ENCODE peak calls at places on chromosomes 11 and 22, in six cellular contexts. L is colonic mucosa; F is CD8-positive, alpha-beta memory T cell; U is Panc1; G is spleen; B is endodermal cell. D is an unnamed sample.
A peak's percentile ranks its signal among the peaks of the same experiment; 100 is the strongest.

GRCh38 chr22:20146777-20147176 is 4.1 kb downstream of the CCDC188 start:
- DNase-seq in L (no peak), F (no peak), U (no peak), G (no peak), B (no peak), D (no peak)

GRCh38 chr11:70908223-70908622 is 344.2 kb downstream of the SHANK2 start:
- DNase-seq in L (no peak), F (no peak), U (no peak), G (peak; percentile 43), B (no peak), D (no peak)

GRCh38 chr11:70828498-70829159 is 423.7 kb downstream of the SHANK2 start:
- DNase-seq in L (peak; percentile 30), F (no peak), U (no peak), G (no peak), B (no peak), D (no peak)

GRCh38 chr11:15967166-15967565 is 389.2 kb downstream of the SOX6 start:
- DNase-seq in L (peak; percentile 73), F (no peak), U (no peak), G (no peak), B (no peak), D (no peak)

GRCh38 chr11:79227732-79228416 is 213.0 kb downstream of the TENM4 start:
- DNase-seq in L (no peak), F (no peak), U (no peak), G (no peak), B (peak; percentile 87), D (no peak)

GRCh38 chr11:86719781-86720463 is 47.5 kb upstream of the ME3 start:
- DNase-seq in L (no peak), F (no peak), U (no peak), G (no peak), B (peak; percentile 44), D (no peak)

GRCh38 chr11:680476-680875 is 14.5 kb downstream of the DEAF1 start:
- DNase-seq in L (no peak), F (no peak), U (no peak), G (peak; percentile 84), B (no peak), D (no peak)

GRCh38 chr11:111018571-111018970 is 227.0 kb upstream of the POU2AF2 start:
- DNase-seq in L (no peak), F (no peak), U (no peak), G (no peak), B (no peak), D (no peak)

GRCh38 chr11:12186683-12187082 is 76.3 kb downstream of the MICAL2 start:
- DNase-seq in L (no peak), F (no peak), U (no peak), G (no peak), B (no peak), D (no peak)

GRCh38 chr11:6249822-6250555 is 9.6 kb upstream of the CCKBR start:
- DNase-seq in L (peak; percentile 57), F (no peak), U (peak; percentile 25), G (no peak), B (peak; percentile 81), D (peak; percentile 89)

GRCh38 chr22:40524392-40525249 is 111.9 kb downstream of the MRTFA start:
- DNase-seq in L (no peak), F (no peak), U (no peak), G (no peak), B (no peak), D (no peak)

GRCh38 chr22:46149998-46150549 is at the start of gene PPARA:
- DNase-seq in L (peak; percentile 94), F (peak; percentile 89), U (no peak), G (peak; percentile 98), B (peak; percentile 86), D (peak; percentile 92)

GRCh38 chr11:17765381-17766359 is 31.1 kb downstream of the KCNC1 start:
- DNase-seq in L (no peak), F (no peak), U (no peak), G (peak; percentile 59), B (no peak), D (peak; percentile 51)

GRCh38 chr11:117201516-117201866 is 2.3 kb downstream of the TAGLN start:
- DNase-seq in L (no peak), F (no peak), U (no peak), G (no peak), B (no peak), D (no peak)

GRCh38 chr22:39128508-39128907 is 24.0 kb downstream of the CBX7 start:
- DNase-seq in L (no peak), F (no peak), U (no peak), G (peak; percentile 56), B (no peak), D (no peak)

GRCh38 chr11:44376423-44376822 is 66.5 kb upstream of the ALX4 start:
- DNase-seq in L (no peak), F (no peak), U (no peak), G (no peak), B (no peak), D (no peak)

GRCh38 chr22:30826670-30827355 is 132.1 kb downstream of the OSBP2 start:
- DNase-seq in L (no peak), F (no peak), U (no peak), G (no peak), B (no peak), D (no peak)

GRCh38 chr11:47166368-47166767 is 10.3 kb downstream of the ARFGAP2 start:
- DNase-seq in L (no peak), F (no peak), U (no peak), G (no peak), B (no peak), D (no peak)

GRCh38 chr11:114216804-114217195 is 79.4 kb upstream of the NNMT start:
- DNase-seq in L (no peak), F (no peak), U (no peak), G (no peak), B (no peak), D (no peak)

GRCh38 chr11:67113231-67113721 is 5.8 kb upstream of the KDM2A start:
- DNase-seq in L (no peak), F (no peak), U (no peak), G (no peak), B (peak; percentile 63), D (no peak)

GRCh38 chr11:130904380-130904779 is 11.9 kb downstream of the SNX19 start:
- DNase-seq in L (no peak), F (no peak), U (no peak), G (no peak), B (no peak), D (no peak)

GRCh38 chr11:15557831-15558230 is 443.1 kb downstream of the INSC start:
- DNase-seq in L (no peak), F (no peak), U (no peak), G (no peak), B (no peak), D (no peak)

GRCh38 chr11:120409655-120410054 is 73.4 kb downstream of the ARHGEF12 start:
- DNase-seq in L (no peak), F (no peak), U (no peak), G (no peak), B (no peak), D (no peak)

GRCh38 chr22:27213766-27214581 is 556.6 kb downstream of the MIAT start:
- DNase-seq in L (peak; percentile 34), F (no peak), U (no peak), G (no peak), B (no peak), D (no peak)

GRCh38 chr11:47179655-47179991 is 2.9 kb upstream of the ARFGAP2 start:
- DNase-seq in L (no peak), F (no peak), U (no peak), G (no peak), B (peak; percentile 86), D (no peak)

GRCh38 chr22:50016988-50017700 is 4.6 kb upstream of the IL17REL start:
- DNase-seq in L (no peak), F (no peak), U (no peak), G (peak; percentile 78), B (peak; percentile 39), D (peak; percentile 21)

GRCh38 chr11:11677672-11678356 is 56.0 kb upstream of the GALNT18 start:
- DNase-seq in L (no peak), F (no peak), U (no peak), G (no peak), B (no peak), D (no peak)

GRCh38 chr11:61362542-61362875 is 335 bp downstream of the TMEM138 start:
- DNase-seq in L (peak; percentile 32), F (peak; percentile 9), U (no peak), G (no peak), B (no peak), D (no peak)

GRCh38 chr11:7893792-7894191 is 37.3 kb downstream of the OR10A6 start:
- DNase-seq in L (peak; percentile 71), F (no peak), U (no peak), G (no peak), B (no peak), D (peak; percentile 22)

GRCh38 chr22:19177164-19178064 is 1.1 kb downstream of the SLC25A1 start:
- DNase-seq in L (peak; percentile 25), F (no peak), U (no peak), G (peak; percentile 83), B (peak; percentile 54), D (no peak)

GRCh38 chr11:19428206-19429001 is 187.7 kb upstream of the E2F8 start:
- DNase-seq in L (no peak), F (no peak), U (no peak), G (no peak), B (no peak), D (no peak)
- H3K4me1 ChIP-seq in L (no peaks in the 10 kb centered on the region), F (no peaks in the 10 kb centered on the region), U (no peaks in the 10 kb centered on the region), G (no peaks in the 10 kb centered on the region), B (no peaks in the 10 kb centered on the region), D (peaks cover 10% of the 10 kb centered on the region)

DNA sequence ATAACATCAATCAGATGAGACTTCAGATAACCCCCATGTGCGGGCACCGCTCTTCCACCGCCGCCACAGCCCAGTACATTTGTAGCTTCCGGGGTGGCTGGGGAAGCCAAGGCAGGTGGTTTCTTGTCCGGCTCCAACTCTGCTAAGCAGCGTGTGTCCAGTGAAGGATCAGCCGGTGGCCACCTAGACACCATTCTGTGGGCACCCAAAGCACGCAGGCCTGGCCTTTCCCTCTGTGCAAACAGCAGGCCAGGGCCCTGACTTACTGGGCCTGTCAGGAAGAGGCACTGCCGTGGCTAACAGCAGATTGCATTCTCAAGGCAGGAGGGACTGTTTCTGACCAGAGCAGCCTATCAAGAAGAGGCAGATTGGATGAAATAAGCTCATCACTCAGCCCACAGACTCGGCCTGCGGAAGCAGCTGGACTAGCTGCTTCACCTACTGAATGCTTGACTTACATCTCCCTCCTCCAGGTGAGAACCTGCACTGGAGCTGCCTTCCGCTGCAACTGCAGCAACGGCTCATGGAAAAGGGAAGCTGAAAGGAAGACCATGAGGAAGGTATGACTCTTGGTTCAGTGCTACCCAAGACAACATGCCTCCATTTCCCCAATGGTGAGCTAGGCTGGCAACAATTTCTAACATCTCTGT is 74.8 kb downstream of the ETS1 start:
- DNase-seq in L (no peak), F (no peak), U (no peak), G (peak; percentile 73), B (no peak), D (no peak)
- H3K4me1 ChIP-seq in L (peaks cover 8% of the 10 kb centered on the region), F (peaks cover 75% of the 10 kb centered on the region), U (peaks cover 93% of the 10 kb centered on the region), G (peaks cover 90% of the 10 kb centered on the region), B (peaks cover 6% of the 10 kb centered on the region), D (peaks cover 30% of the 10 kb centered on the region)

DNA sequence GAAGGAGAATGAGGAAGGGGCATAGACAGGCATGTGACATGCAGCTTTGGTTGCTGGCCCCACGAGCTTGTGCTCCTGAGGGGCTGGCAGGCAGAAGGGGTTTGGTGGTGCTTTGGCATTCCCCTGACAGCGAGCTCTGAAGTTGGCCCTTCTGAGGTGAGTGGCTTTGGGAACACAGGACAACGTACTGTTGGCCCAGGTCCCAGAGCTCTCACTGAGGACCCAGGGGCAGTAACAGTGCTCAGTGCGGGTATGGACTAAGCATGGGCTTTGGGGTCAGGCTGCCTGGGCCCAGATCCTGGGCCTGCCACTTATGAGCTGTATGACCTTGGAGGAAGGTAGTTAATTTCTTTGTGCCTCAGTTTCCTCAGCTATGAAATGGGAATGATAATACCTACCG is 46.6 kb downstream of the IRAG1 start:
- DNase-seq in L (no peak), F (no peak), U (no peak), G (no peak), B (no peak), D (no peak)
- H3K4me1 ChIP-seq in L (no peaks in the 10 kb centered on the region), F (no peaks in the 10 kb centered on the region), U (no peaks in the 10 kb centered on the region), G (peaks cover 7% of the 10 kb centered on the region), B (no peaks in the 10 kb centered on the region), D (no peaks in the 10 kb centered on the region)

GRCh38 chr22:24482586-24482985 is 12.5 kb upstream of the UPB1 start:
- DNase-seq in L (no peak), F (no peak), U (no peak), G (no peak), B (no peak), D (no peak)
- H3K4me1 ChIP-seq in L (no peaks in the 10 kb centered on the region), F (no peaks in the 10 kb centered on the region), U (no peaks in the 10 kb centered on the region), G (no peaks in the 10 kb centered on the region), B (no peaks in the 10 kb centered on the region), D (peaks cover 6% of the 10 kb centered on the region)